ENCODE peak calls at places on chromosomes 3 and 15, in ten cellular contexts. W, Y, A, D, K, H, N, F, M and C are unnamed samples.

GRCh38 chr15:78938608-78939488 is 6.0 kb downstream of the CTSH start:
- DNase-seq in W (peak; percentile 15), Y (no peak), A (no peak), D (no peak), K (no peak), H (no peak), N (no peak), F (no peak), M (no peak), C (no peak)

GRCh38 chr3:10646531-10647335 is 141.3 kb upstream of the ATP2B2 start:
- DNase-seq in W (no peak), Y (no peak), A (no peak), D (no peak), K (no peak), H (no peak), N (no peak), F (no peak), M (no peak), C (no peak)

GRCh38 chr3:23425410-23425809 is 222.3 kb downstream of the UBE2E2 start:
- DNase-seq in W (no peak), Y (no peak), A (no peak), D (no peak), K (no peak), H (no peak), N (no peak), F (no peak), M (no peak), C (no peak)

GRCh38 chr3:138479355-138479964 is 45.0 kb downstream of the ESYT3 start:
- DNase-seq in W (no peak), Y (no peak), A (no peak), D (peak; percentile 41), K (no peak), H (no peak), N (no peak), F (peak; percentile 16), M (peak; percentile 59), C (no peak)

GRCh38 chr15:89441295-89441762 is 55.1 kb downstream of the RHCG start:
- DNase-seq in W (peak; percentile 82), Y (no peak), A (no peak), D (no peak), K (peak; percentile 60), H (no peak), N (no peak), F (no peak), M (no peak), C (no peak)

GRCh38 chr15:47609693-47610092 is 107.6 kb upstream of the SEMA6D start:
- DNase-seq in W (no peak), Y (no peak), A (no peak), D (no peak), K (no peak), H (no peak), N (no peak), F (no peak), M (no peak), C (no peak)

GRCh38 chr3:191783039-191783438 is 322.1 kb downstream of the PYDC2 start:
- DNase-seq in W (no peak), Y (no peak), A (no peak), D (no peak), K (no peak), H (no peak), N (no peak), F (no peak), M (no peak), C (no peak)

GRCh38 chr15:90914240-90915080 is 11.4 kb downstream of the MAN2A2 start:
- DNase-seq in W (peak; percentile 79), Y (peak; percentile 45), A (no peak), D (no peak), K (peak; percentile 72), H (no peak), N (no peak), F (peak; percentile 69), M (no peak), C (no peak)

GRCh38 chr3:115325539-115325938 is 178.5 kb upstream of the ZBTB20 start:
- DNase-seq in W (no peak), Y (no peak), A (no peak), D (peak; percentile 62), K (no peak), H (no peak), N (no peak), F (no peak), M (peak; percentile 70), C (no peak)

GRCh38 chr3:71530903-71531535 is 52.5 kb downstream of the FOXP1 start:
- DNase-seq in W (no peak), Y (no peak), A (no peak), D (no peak), K (no peak), H (no peak), N (no peak), F (no peak), M (no peak), C (no peak)

GRCh38 chr3:33826688-33827087 is 28.3 kb downstream of the PDCD6IP start:
- DNase-seq in W (no peak), Y (no peak), A (no peak), D (no peak), K (no peak), H (no peak), N (no peak), F (no peak), M (peak; percentile 38), C (no peak)

GRCh38 chr3:32843504-32844321 is 25.9 kb downstream of the TRIM71 start:
- DNase-seq in W (no peak), Y (no peak), A (no peak), D (peak; percentile 89), K (no peak), H (no peak), N (no peak), F (no peak), M (no peak), C (no peak)

GRCh38 chr3:141412936-141413354 is 44.6 kb downstream of the ZBTB38 start:
- DNase-seq in W (no peak), Y (peak; percentile 95), A (peak; percentile 93), D (no peak), K (peak; percentile 93), H (peak; percentile 98), N (no peak), F (peak; percentile 89), M (peak; percentile 94), C (no peak)

GRCh38 chr3:11570789-11571495 is 72.8 kb downstream of the VGLL4 start:
- DNase-seq in W (no peak), Y (no peak), A (no peak), D (no peak), K (no peak), H (no peak), N (no peak), F (no peak), M (peak; percentile 26), C (no peak)

GRCh38 chr15:95932141-95932540 is 398.4 kb upstream of the NR2F2 start:
- DNase-seq in W (no peak), Y (no peak), A (no peak), D (no peak), K (no peak), H (no peak), N (no peak), F (no peak), M (no peak), C (no peak)

DNA sequence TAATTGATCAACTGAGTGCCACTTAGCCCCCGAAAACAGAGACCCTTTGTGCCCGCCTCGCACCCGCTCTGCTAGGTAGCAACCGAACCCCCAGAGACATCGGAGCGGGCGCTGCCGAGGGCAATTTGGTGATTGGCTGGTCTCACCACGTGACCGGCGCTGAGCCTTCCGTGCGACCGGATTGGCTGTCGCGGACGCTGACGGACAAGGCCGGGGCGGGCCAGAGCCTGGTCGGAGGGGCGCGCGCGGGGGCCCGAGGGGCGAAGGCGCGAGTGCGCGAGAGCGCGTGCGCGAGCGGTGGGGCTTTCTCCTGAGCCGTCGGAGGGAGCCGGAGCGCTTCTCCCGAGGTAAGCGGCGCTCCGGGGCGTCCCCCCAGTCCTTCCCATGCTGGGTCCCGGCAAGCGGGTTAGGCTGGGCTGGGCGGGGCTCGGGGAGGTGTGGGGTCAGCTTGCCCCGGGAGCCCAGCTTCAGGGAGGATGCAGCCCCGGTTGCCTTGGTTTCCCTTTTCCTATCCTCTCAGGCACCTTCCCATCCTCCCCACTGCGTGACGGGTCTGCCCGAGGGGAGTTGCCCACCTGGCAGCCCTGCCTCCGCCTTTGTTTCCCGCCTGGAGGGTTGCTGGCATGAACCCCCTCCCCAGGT is at the start of gene TMEM108:
- DNase-seq in W (no peak), Y (peak; percentile 55), A (peak; percentile 82), D (peak; percentile 87), K (peak; percentile 93), H (peak; percentile 88), N (no peak), F (peak; percentile 88), M (peak; percentile 61), C (peak; percentile 75)
- H3K27me3 ChIP-seq in W (peaks cover 42% of the 10 kb centered on the region), Y (peaks cover 13% of the 10 kb centered on the region), A (peaks cover 9% of the 10 kb centered on the region), D (no peaks in the 10 kb centered on the region), K (peaks cover 3% of the 10 kb centered on the region), H (peaks cover 12% of the 10 kb centered on the region), N (peaks cover 50% of the 10 kb centered on the region), F (peaks cover 16% of the 10 kb centered on the region), M (peaks cover 43% of the 10 kb centered on the region), C (peaks cover 45% of the 10 kb centered on the region)

GRCh38 chr3:151327571-151328198 is 1.7 kb downstream of the P2RY13 start:
- DNase-seq in W (no peak), Y (no peak), A (no peak), D (no peak), K (no peak), H (no peak), N (no peak), F (no peak), M (peak; percentile 44), C (no peak)
- H3K27ac ChIP-seq in W (peak overlapping the region; percentile 72), Y (no peak overlapping the region), A (no peak overlapping the region), D (no peak overlapping the region), K (no peak overlapping the region), H (no peak overlapping the region), N (peak overlapping the region; percentile 14), F (peak overlapping the region; percentile 59), M (no peak overlapping the region), C (no peak overlapping the region)

DNA sequence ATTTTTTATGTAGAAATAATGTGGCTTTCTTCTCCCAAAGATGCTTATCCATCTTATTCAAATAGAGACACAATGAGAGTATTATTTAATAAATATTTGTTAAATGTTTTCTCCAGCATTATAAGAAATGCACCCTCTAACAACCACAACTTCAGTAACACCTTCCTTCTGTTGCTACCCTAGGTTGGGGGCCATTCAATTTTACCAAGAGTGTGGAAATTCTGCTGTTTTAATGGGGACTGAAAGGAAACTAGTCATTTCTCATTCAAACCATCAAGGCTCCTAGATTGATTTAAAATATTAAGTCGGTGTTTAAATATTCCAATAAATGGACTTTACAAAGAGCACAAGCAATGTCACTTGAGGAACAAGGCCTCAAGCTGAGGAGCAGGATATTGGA is 7.6 kb downstream of the ONECUT1 start:
- DNase-seq in W (no peak), Y (no peak), A (no peak), D (no peak), K (no peak), H (no peak), N (no peak), F (no peak), M (no peak), C (no peak)
- H3K27me3 ChIP-seq in W (peaks cover 54% of the 10 kb centered on the region), Y (no peaks in the 10 kb centered on the region), A (peaks cover 72% of the 10 kb centered on the region), D (peaks cover 29% of the 10 kb centered on the region), K (peaks cover 89% of the 10 kb centered on the region), H (peaks cover 71% of the 10 kb centered on the region), N (peaks cover 25% of the 10 kb centered on the region), F (peaks cover 91% of the 10 kb centered on the region), M (peaks cover 80% of the 10 kb centered on the region), C (peaks cover 93% of the 10 kb centered on the region)

DNA sequence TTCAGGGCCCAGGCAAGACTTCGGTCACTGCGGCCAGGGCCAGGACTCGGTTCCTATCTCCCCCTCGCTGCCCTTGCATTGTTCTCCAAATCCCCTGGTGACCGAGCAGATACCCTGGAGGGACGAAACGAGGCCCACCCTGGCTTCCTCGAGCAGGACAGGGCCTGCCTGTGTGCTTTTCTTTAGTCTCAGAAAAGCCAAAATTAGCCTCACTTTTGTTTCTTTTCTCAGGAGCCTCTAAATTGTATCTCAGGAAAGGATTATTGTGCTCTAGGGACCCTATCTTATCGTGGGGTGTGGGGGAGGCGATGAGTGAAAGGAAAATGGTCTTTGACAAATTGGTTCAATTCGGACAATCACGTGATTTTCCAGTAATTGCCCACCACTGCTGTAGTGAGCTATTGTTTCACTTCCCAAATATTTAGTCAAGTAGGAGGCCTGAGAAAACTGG is 61.7 kb downstream of the TMEM44 start:
- DNase-seq in W (no peak), Y (no peak), A (no peak), D (no peak), K (no peak), H (no peak), N (no peak), F (no peak), M (peak; percentile 85), C (no peak)
- H3K27ac ChIP-seq in W (no peak overlapping the region), Y (no peak overlapping the region), A (peak overlapping the region; percentile 90), D (peak overlapping the region; percentile 32), K (no peak overlapping the region), H (no peak overlapping the region), N (peak overlapping the region; percentile 85), F (no peak overlapping the region), M (peak overlapping the region; percentile 94), C (no peak overlapping the region)